ENCODE peak calls at places on chromosomes 6 and 20, in five cellular contexts. H is K562, U is IMR-90, Y is GM12878, S is HepG2. R is an unnamed sample.
A peak's percentile ranks its signal among the peaks of the same experiment; 100 is the strongest.

GRCh38 chr6:66496659-66497058 is 789.6 kb upstream of the EYS start:
- DNase-seq in S (peak; percentile 50), Y (no peak), U (no peak), H (peak; percentile 7), R (peak; percentile 28)

GRCh38 chr6:92708270-92708669 is 711.1 kb downstream of the EPHA7 start:
- DNase-seq in H (no peak), U (peak; percentile 12), Y (no peak), S (no peak), R (no peak)

GRCh38 chr6:10507298-10507697 is 13.9 kb upstream of the GCNT2 start:
- DNase-seq in Y (no peak), H (no peak), S (no peak), U (no peak), R (no peak)

GRCh38 chr20:20364747-20365558 is 3.0 kb upstream of the INSM1 start:
- DNase-seq in Y (no peak), S (no peak), U (no peak), H (no peak), R (no peak)

GRCh38 chr6:28757429-28758045 is 166.2 kb downstream of the TRIM27 start:
- DNase-seq in Y (no peak), S (peak; percentile 29), U (no peak), H (peak; percentile 39), R (no peak)

GRCh38 chr6:8215631-8216030 is 113.3 kb upstream of the EEF1E1 start:
- DNase-seq in Y (no peak), H (no peak), S (no peak), U (peak; percentile 64), R (no peak)

GRCh38 chr6:56345539-56346090 is 98.2 kb upstream of the COL21A1 start:
- DNase-seq in Y (no peak), H (no peak), U (no peak), S (no peak), R (no peak)

GRCh38 chr20:63096681-63097335 is 90.0 kb upstream of the BHLHE23 start:
- DNase-seq in U (no peak), H (no peak), S (no peak), Y (no peak), R (no peak)

GRCh38 chr6:129314575-129314974 is 395.4 kb downstream of the ARHGAP18 start:
- DNase-seq in S (no peak), Y (no peak), H (no peak), U (no peak), R (no peak)

GRCh38 chr6:108654465-108655106 is 93.9 kb downstream of the FOXO3 start:
- DNase-seq in S (no peak), Y (no peak), U (peak; percentile 35), H (no peak), R (no peak)

GRCh38 chr6:147003186-147003585 is 201.0 kb upstream of the STXBP5 start:
- DNase-seq in Y (no peak), H (no peak), U (no peak), S (no peak), R (no peak)

GRCh38 chr6:35731414-35731735 is 5.5 kb upstream of the ARMC12 start:
- DNase-seq in Y (peak; percentile 72), H (peak; percentile 93), S (peak; percentile 89), U (peak; percentile 67), R (peak; percentile 81)

GRCh38 chr20:40942015-40942414 is 86.6 kb upstream of the TOP1 start:
- DNase-seq in Y (no peak), U (no peak), S (no peak), H (no peak), R (no peak)

GRCh38 chr6:126919947-126920346 is 198.5 kb upstream of the RSPO3 start:
- DNase-seq in S (no peak), U (peak; percentile 99), H (no peak), Y (no peak), R (peak; percentile 62)

GRCh38 chr6:152313542-152314482 is 323.4 kb downstream of the SYNE1 start:
- DNase-seq in S (peak; percentile 89), H (no peak), U (peak; percentile 85), Y (no peak), R (no peak)

GRCh38 chr20:56949318-56949717 is 317.1 kb downstream of the BMP7 start:
- DNase-seq in Y (no peak), U (no peak), S (no peak), H (peak; percentile 39), R (no peak)

GRCh38 chr6:25142506-25142905 is 136.7 kb upstream of the CARMIL1 start:
- DNase-seq in U (no peak), Y (no peak), S (no peak), H (no peak), R (no peak)

GRCh38 chr6:2865270-2866182 is 23.9 kb upstream of the SERPINB1 start:
- DNase-seq in U (peak; percentile 58), Y (no peak), H (no peak), S (peak; percentile 71), R (no peak)

GRCh38 chr6:146948790-146949342 is 255.4 kb upstream of the STXBP5 start:
- DNase-seq in H (no peak), S (no peak), U (no peak), Y (no peak), R (no peak)

GRCh38 chr6:145147559-145147958 is 587.8 kb downstream of the EPM2A start:
- DNase-seq in U (peak; percentile 78), Y (no peak), H (no peak), S (no peak), R (no peak)

GRCh38 chr6:108001696-108002231 is 43.8 kb upstream of the SEC63 start:
- DNase-seq in H (no peak), Y (no peak), S (peak; percentile 96), U (no peak), R (no peak)

GRCh38 chr6:150687508-150687907 is 87.8 kb downstream of the PLEKHG1 start:
- DNase-seq in Y (no peak), S (peak; percentile 47), H (no peak), U (no peak), R (no peak)

GRCh38 chr6:87583822-87584221 is 6.0 kb downstream of the RARS2 start:
- DNase-seq in U (no peak), H (no peak), Y (no peak), S (peak; percentile 92), R (no peak)

GRCh38 chr6:13927203-13927602 is 2.5 kb downstream of the RNF182 start:
- DNase-seq in Y (no peak), H (peak; percentile 44), S (no peak), U (no peak), R (no peak)

GRCh38 chr6:23228439-23229024 is 659.2 kb downstream of the HDGFL1 start:
- DNase-seq in H (no peak), Y (no peak), S (no peak), U (peak; percentile 35), R (no peak)

GRCh38 chr6:151482290-151482689 is 11.5 kb upstream of the CCDC170 start:
- DNase-seq in H (no peak), Y (no peak), S (no peak), U (peak; percentile 52), R (no peak)

GRCh38 chr20:47648943-47649342 is 136.3 kb downstream of the SULF2 start:
- DNase-seq in S (no peak), Y (no peak), H (no peak), U (no peak), R (no peak)
- TF ChIP-seq BHLHE40 in S (no peak), Y (no peak), H (no peak), U (no peak), R (no peak)

DNA sequence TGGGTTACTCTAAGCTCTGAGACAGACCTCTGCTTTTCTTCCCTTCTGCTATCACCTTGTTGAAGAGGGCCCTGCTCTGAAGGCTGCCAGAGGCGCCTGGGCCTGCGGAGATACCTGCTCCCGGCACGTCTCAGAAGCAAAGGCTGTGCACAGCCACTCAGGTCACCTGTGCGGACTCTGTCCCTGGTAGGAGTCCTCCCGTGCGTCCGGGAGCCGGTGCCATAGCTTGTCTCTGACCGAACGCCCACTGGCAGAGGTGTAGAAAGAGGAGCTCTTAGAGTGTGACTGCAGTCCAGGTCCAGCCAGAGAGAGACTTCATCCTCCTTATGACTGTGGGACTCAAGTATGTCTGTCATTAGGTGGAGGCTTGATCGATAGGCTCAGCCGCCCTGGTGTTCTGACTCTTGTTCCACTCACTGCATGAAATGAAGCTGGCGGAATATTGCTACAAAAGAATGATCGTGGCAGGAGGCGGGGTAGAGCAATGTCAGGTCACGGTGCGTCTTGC is 51.0 kb upstream of the UNC93A start:
- DNase-seq in Y (no peak), S (no peak), H (no peak), U (no peak), R (no peak)
- H3K27ac ChIP-seq in Y (no peak overlapping the region), S (peak overlapping the region; percentile 20), H (no peak overlapping the region), U (no peak overlapping the region), R (no peak overlapping the region)

GRCh38 chr20:6851136-6851535 is 83.7 kb downstream of the BMP2 start:
- DNase-seq in Y (no peak), U (no peak), S (no peak), H (no peak), R (no peak)

GRCh38 chr20:6848992-6849391 is 81.5 kb downstream of the BMP2 start:
- DNase-seq in H (no peak), Y (no peak), S (no peak), U (no peak), R (no peak)

GRCh38 chr20:6848041-6848440 is 80.6 kb downstream of the BMP2 start:
- DNase-seq in S (no peak), U (no peak), Y (no peak), H (no peak), R (no peak)

GRCh38 chr20:6841128-6841527 is 73.6 kb downstream of the BMP2 start:
- DNase-seq in U (no peak), S (no peak), Y (no peak), H (no peak), R (no peak)

GRCh38 chr20:6845141-6845540 is 77.7 kb downstream of the BMP2 start:
- DNase-seq in H (no peak), U (no peak), Y (no peak), S (no peak), R (no peak)
- TF ChIP-seq BHLHE40 in H (no peak), U (no peak), Y (peak; percentile 13), S (no peak), R (no peak)

DNA sequence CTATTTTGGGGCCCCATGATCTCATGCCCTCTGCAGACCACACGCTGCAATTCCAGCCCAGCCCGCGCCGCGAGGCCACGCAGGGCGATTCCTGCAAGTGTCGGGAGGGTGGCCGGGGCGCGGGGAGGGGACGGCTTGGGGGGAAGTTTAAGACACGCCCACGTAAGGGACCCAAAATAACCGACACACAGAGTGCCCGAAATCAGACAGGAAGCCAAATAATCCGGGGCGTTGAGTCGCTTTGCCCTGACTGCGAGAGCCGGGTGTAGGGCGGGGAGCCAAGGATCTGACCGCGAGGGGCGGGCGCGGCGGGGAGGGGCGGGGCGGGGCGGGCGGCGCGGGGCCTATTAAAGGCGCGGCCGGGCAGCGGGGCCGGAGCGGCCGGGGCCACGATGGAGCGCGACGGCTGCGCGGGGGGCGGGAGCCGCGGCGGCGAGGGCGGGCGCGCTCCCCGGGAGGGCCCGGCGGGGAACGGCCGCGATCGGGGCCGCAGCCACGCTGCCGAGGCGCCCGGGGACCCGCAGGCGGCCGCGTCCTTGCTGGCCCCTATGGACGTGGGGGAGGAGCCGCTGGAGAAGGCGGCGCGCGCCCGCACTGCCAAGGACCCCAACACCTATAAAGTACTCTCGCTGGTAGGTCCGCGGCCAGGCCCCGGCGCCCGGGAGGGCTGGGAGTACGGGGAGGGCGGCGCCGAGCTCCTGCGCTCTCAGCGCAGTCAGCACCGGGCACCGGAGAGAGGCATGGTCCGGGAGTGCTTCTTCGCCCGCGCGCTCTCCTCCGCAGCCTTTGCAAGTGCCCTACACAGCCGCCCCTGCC is at the start of gene ENPP1:
- DNase-seq in U (peak; percentile 62), S (peak; percentile 71), H (peak; percentile 78), Y (no peak), R (peak; percentile 65)
- H3K27ac ChIP-seq in U (peak within 1 kb of the TSS; percentile 64), S (peak within 1 kb of the TSS; percentile 70), H (no peak within 1 kb of the TSS), Y (no peak within 1 kb of the TSS), R (peak within 1 kb of the TSS; percentile 95)

GRCh38 chr6:156984178-156984738 is 207.1 kb downstream of the ARID1B start:
- DNase-seq in Y (no peak), U (no peak), S (no peak), H (no peak), R (no peak)
- TF ChIP-seq BHLHE40 in Y (no peak), U (no peak), S (no peak), H (no peak), R (no peak)